ENCODE peak calls at places on chromosome 22, in nine cellular contexts. One of them, this sample, is unnamed.

GRCh38 chr22:39773976-39774539 is 119.5 kb downstream of the ENTHD1 start:
- DNase-seq in choroid plexus epithelial cell: peak; percentile 5
- DNase-seq in heart right ventricle: no peak
- DNase-seq in stimulated activated naive CD8-positive, alpha-beta T cell treated with anti-CD3 and anti-CD28 coated beads, Interleukin-15, amount 100 ng/mL, for 72 hours: peak; percentile 28
- DNase-seq in GOT3: no peak
- DNase-seq in astrocyte of the spinal cord: no peak
- DNase-seq in foreskin fibroblast: no peak
- DNase-seq in HL-60: no peak
- DNase-seq in GM10248: peak; percentile 57
- DNase-seq in this sample: peak; percentile 9

GRCh38 chr22:42296381-42296853 is 26.0 kb upstream of the TCF20 start:
- DNase-seq in choroid plexus epithelial cell: no peak
- DNase-seq in heart right ventricle: peak; percentile 47
- DNase-seq in foreskin fibroblast: no peak
- DNase-seq in GM10248: no peak
- DNase-seq in astrocyte of the spinal cord: no peak
- DNase-seq in HL-60: no peak
- DNase-seq in GOT3: no peak
- DNase-seq in stimulated activated naive CD8-positive, alpha-beta T cell treated with anti-CD3 and anti-CD28 coated beads, Interleukin-15, amount 100 ng/mL, for 72 hours: no peak
- DNase-seq in this sample: no peak

GRCh38 chr22:27642104-27642800 is 159.3 kb downstream of the MN1 start:
- DNase-seq in heart right ventricle: no peak
- DNase-seq in GOT3: no peak
- DNase-seq in stimulated activated naive CD8-positive, alpha-beta T cell treated with anti-CD3 and anti-CD28 coated beads, Interleukin-15, amount 100 ng/mL, for 72 hours: no peak
- DNase-seq in HL-60: no peak
- DNase-seq in foreskin fibroblast: no peak
- DNase-seq in choroid plexus epithelial cell: no peak
- DNase-seq in astrocyte of the spinal cord: no peak
- DNase-seq in GM10248: no peak
- DNase-seq in this sample: no peak

GRCh38 chr22:24039046-24039445 is 27.9 kb downstream of the CABIN1 start:
- DNase-seq in foreskin fibroblast: no peak
- DNase-seq in stimulated activated naive CD8-positive, alpha-beta T cell treated with anti-CD3 and anti-CD28 coated beads, Interleukin-15, amount 100 ng/mL, for 72 hours: no peak
- DNase-seq in GOT3: no peak
- DNase-seq in choroid plexus epithelial cell: peak; percentile 53
- DNase-seq in GM10248: no peak
- DNase-seq in heart right ventricle: no peak
- DNase-seq in HL-60: no peak
- DNase-seq in astrocyte of the spinal cord: peak; percentile 23
- DNase-seq in this sample: no peak

GRCh38 chr22:43514476-43515157 is 102.8 kb downstream of the MPPED1 start:
- DNase-seq in choroid plexus epithelial cell: no peak
- DNase-seq in GM10248: no peak
- DNase-seq in HL-60: no peak
- DNase-seq in GOT3: no peak
- DNase-seq in heart right ventricle: no peak
- DNase-seq in stimulated activated naive CD8-positive, alpha-beta T cell treated with anti-CD3 and anti-CD28 coated beads, Interleukin-15, amount 100 ng/mL, for 72 hours: no peak
- DNase-seq in foreskin fibroblast: no peak
- DNase-seq in astrocyte of the spinal cord: no peak
- DNase-seq in this sample: no peak

GRCh38 chr22:24319451-24319850 is 48.8 kb downstream of the SPECC1L start:
- DNase-seq in GM10248: no peak
- DNase-seq in choroid plexus epithelial cell: peak; percentile 48
- DNase-seq in astrocyte of the spinal cord: peak; percentile 52
- DNase-seq in foreskin fibroblast: no peak
- DNase-seq in HL-60: no peak
- DNase-seq in GOT3: no peak
- DNase-seq in stimulated activated naive CD8-positive, alpha-beta T cell treated with anti-CD3 and anti-CD28 coated beads, Interleukin-15, amount 100 ng/mL, for 72 hours: no peak
- DNase-seq in heart right ventricle: no peak
- DNase-seq in this sample: peak; percentile 75

GRCh38 chr22:46006379-46007002 is 29.5 kb upstream of the WNT7B start:
- DNase-seq in stimulated activated naive CD8-positive, alpha-beta T cell treated with anti-CD3 and anti-CD28 coated beads, Interleukin-15, amount 100 ng/mL, for 72 hours: peak; percentile 84
- DNase-seq in HL-60: peak; percentile 83
- DNase-seq in foreskin fibroblast: peak; percentile 91
- DNase-seq in GOT3: peak; percentile 63
- DNase-seq in heart right ventricle: peak; percentile 97
- DNase-seq in GM10248: peak; percentile 92
- DNase-seq in choroid plexus epithelial cell: peak; percentile 89
- DNase-seq in astrocyte of the spinal cord: peak; percentile 89
- DNase-seq in this sample: peak; percentile 94

GRCh38 chr22:49853981-49854791 is 542 bp downstream of the ZBED4 start:
- DNase-seq in choroid plexus epithelial cell: peak; percentile 34
- DNase-seq in GM10248: peak; percentile 36
- DNase-seq in heart right ventricle: peak; percentile 40
- DNase-seq in foreskin fibroblast: no peak
- DNase-seq in astrocyte of the spinal cord: peak; percentile 26
- DNase-seq in stimulated activated naive CD8-positive, alpha-beta T cell treated with anti-CD3 and anti-CD28 coated beads, Interleukin-15, amount 100 ng/mL, for 72 hours: peak; percentile 44
- DNase-seq in HL-60: no peak
- DNase-seq in GOT3: no peak
- DNase-seq in this sample: peak; percentile 49

GRCh38 chr22:24142831-24143230 is 38.5 kb upstream of the SUSD2 start:
- DNase-seq in choroid plexus epithelial cell: no peak
- DNase-seq in HL-60: no peak
- DNase-seq in heart right ventricle: no peak
- DNase-seq in stimulated activated naive CD8-positive, alpha-beta T cell treated with anti-CD3 and anti-CD28 coated beads, Interleukin-15, amount 100 ng/mL, for 72 hours: no peak
- DNase-seq in GM10248: no peak
- DNase-seq in GOT3: no peak
- DNase-seq in foreskin fibroblast: no peak
- DNase-seq in astrocyte of the spinal cord: no peak
- DNase-seq in this sample: no peak

GRCh38 chr22:30970356-30970746 is 1.3 kb downstream of the TUG1 start:
- DNase-seq in heart right ventricle: no peak
- DNase-seq in choroid plexus epithelial cell: no peak
- DNase-seq in foreskin fibroblast: no peak
- DNase-seq in HL-60: no peak
- DNase-seq in astrocyte of the spinal cord: no peak
- DNase-seq in GOT3: no peak
- DNase-seq in GM10248: no peak
- DNase-seq in stimulated activated naive CD8-positive, alpha-beta T cell treated with anti-CD3 and anti-CD28 coated beads, Interleukin-15, amount 100 ng/mL, for 72 hours: no peak
- DNase-seq in this sample: no peak

GRCh38 chr22:35192121-35192918 is 65.0 kb upstream of the HMGXB4 start:
- DNase-seq in foreskin fibroblast: no peak
- DNase-seq in choroid plexus epithelial cell: no peak
- DNase-seq in heart right ventricle: no peak
- DNase-seq in GM10248: no peak
- DNase-seq in GOT3: no peak
- DNase-seq in stimulated activated naive CD8-positive, alpha-beta T cell treated with anti-CD3 and anti-CD28 coated beads, Interleukin-15, amount 100 ng/mL, for 72 hours: no peak
- DNase-seq in HL-60: no peak
- DNase-seq in astrocyte of the spinal cord: no peak
- DNase-seq in this sample: no peak

GRCh38 chr22:40635008-40635939 is 1.2 kb downstream of the MRTFA start:
- DNase-seq in stimulated activated naive CD8-positive, alpha-beta T cell treated with anti-CD3 and anti-CD28 coated beads, Interleukin-15, amount 100 ng/mL, for 72 hours: no peak
- DNase-seq in choroid plexus epithelial cell: peak; percentile 48
- DNase-seq in foreskin fibroblast: no peak
- DNase-seq in heart right ventricle: peak; percentile 45
- DNase-seq in astrocyte of the spinal cord: peak; percentile 51
- DNase-seq in HL-60: no peak
- DNase-seq in GM10248: no peak
- DNase-seq in GOT3: no peak
- DNase-seq in this sample: no peak

GRCh38 chr22:40709752-40710413 is 30.6 kb downstream of the MCHR1 start:
- DNase-seq in HL-60: no peak
- DNase-seq in stimulated activated naive CD8-positive, alpha-beta T cell treated with anti-CD3 and anti-CD28 coated beads, Interleukin-15, amount 100 ng/mL, for 72 hours: no peak
- DNase-seq in GOT3: no peak
- DNase-seq in foreskin fibroblast: no peak
- DNase-seq in choroid plexus epithelial cell: peak; percentile 61
- DNase-seq in astrocyte of the spinal cord: no peak
- DNase-seq in heart right ventricle: peak; percentile 38
- DNase-seq in GM10248: no peak
- DNase-seq in this sample: no peak

GRCh38 chr22:45398214-45398613 is 15.2 kb downstream of the SMC1B start:
- DNase-seq in GM10248: no peak
- DNase-seq in foreskin fibroblast: no peak
- DNase-seq in astrocyte of the spinal cord: no peak
- DNase-seq in stimulated activated naive CD8-positive, alpha-beta T cell treated with anti-CD3 and anti-CD28 coated beads, Interleukin-15, amount 100 ng/mL, for 72 hours: no peak
- DNase-seq in HL-60: no peak
- DNase-seq in heart right ventricle: no peak
- DNase-seq in choroid plexus epithelial cell: no peak
- DNase-seq in GOT3: no peak
- DNase-seq in this sample: no peak

GRCh38 chr22:40263191-40263590 is 83.1 kb upstream of the ADSL start:
- DNase-seq in GOT3: no peak
- DNase-seq in HL-60: no peak
- DNase-seq in heart right ventricle: no peak
- DNase-seq in foreskin fibroblast: no peak
- DNase-seq in stimulated activated naive CD8-positive, alpha-beta T cell treated with anti-CD3 and anti-CD28 coated beads, Interleukin-15, amount 100 ng/mL, for 72 hours: no peak
- DNase-seq in choroid plexus epithelial cell: peak; percentile 69
- DNase-seq in GM10248: no peak
- DNase-seq in astrocyte of the spinal cord: no peak
- DNase-seq in this sample: peak; percentile 80

GRCh38 chr22:42908082-42908746 is 51.1 kb upstream of the ARFGAP3 start:
- DNase-seq in stimulated activated naive CD8-positive, alpha-beta T cell treated with anti-CD3 and anti-CD28 coated beads, Interleukin-15, amount 100 ng/mL, for 72 hours: no peak
- DNase-seq in GOT3: no peak
- DNase-seq in heart right ventricle: no peak
- DNase-seq in GM10248: no peak
- DNase-seq in astrocyte of the spinal cord: no peak
- DNase-seq in choroid plexus epithelial cell: no peak
- DNase-seq in foreskin fibroblast: no peak
- DNase-seq in HL-60: no peak
- DNase-seq in this sample: no peak